ENCODE peak calls at places on chromosomes 2 and 18, in eight cellular contexts. V is A549, Y is stomach, E is MM.1S, B is hepatocyte, W is upper lobe of left lung, K is neural crest cell, U is nephron progenitor cell. J is an unnamed sample.

GRCh38 chr2:205903549-205904129 is 182.3 kb downstream of the INO80D start:
- DNase-seq in K (no peak), V (peak; percentile 29), U (peak; percentile 23), E (peak; percentile 58), W (no peak), B (peak; percentile 59), Y (peak; percentile 46), J (peak; percentile 71)

GRCh38 chr2:113198790-113199612 is 25.2 kb downstream of the PSD4 start:
- DNase-seq in K (peak; percentile 86), V (peak; percentile 61), B (peak; percentile 93), W (peak; percentile 98), U (peak; percentile 92), E (peak; percentile 56), Y (peak; percentile 89), J (peak; percentile 91)

GRCh38 chr2:20649586-20650375 is 1.1 kb downstream of the HS1BP3 start:
- DNase-seq in K (no peak), W (no peak), V (no peak), E (no peak), U (no peak), B (no peak), Y (no peak), J (no peak)

GRCh38 chr18:44682181-44682870 is 1.6 kb downstream of the SETBP1 start:
- DNase-seq in B (peak; percentile 34), E (peak; percentile 68), U (peak; percentile 51), V (no peak), Y (no peak), K (no peak), W (no peak), J (no peak)

GRCh38 chr18:52936931-52937330 is 596.9 kb downstream of the DCC start:
- DNase-seq in V (no peak), W (no peak), E (no peak), B (no peak), K (no peak), U (no peak), Y (no peak), J (no peak)

GRCh38 chr2:44836174-44836573 is 105.3 kb upstream of the SIX3 start:
- DNase-seq in V (no peak), E (no peak), U (no peak), Y (no peak), K (no peak), B (no peak), W (no peak), J (no peak)

GRCh38 chr2:120441744-120442471 is 96.0 kb downstream of the INHBB start:
- DNase-seq in Y (peak; percentile 88), W (peak; percentile 91), B (peak; percentile 76), K (peak; percentile 39), V (no peak), E (no peak), U (peak; percentile 60), J (peak; percentile 59)

GRCh38 chr2:96954490-96954846 is 31.9 kb downstream of the FAM178B start:
- DNase-seq in Y (no peak), E (peak; percentile 42), U (no peak), K (no peak), B (no peak), W (no peak), V (no peak), J (no peak)

GRCh38 chr2:235527806-235528480 is 34.1 kb downstream of the AGAP1 start:
- DNase-seq in Y (no peak), B (no peak), W (no peak), K (no peak), V (no peak), U (no peak), E (no peak), J (no peak)

GRCh38 chr2:127219716-127220090 is 396 bp downstream of the CYP27C1 start:
- DNase-seq in W (peak; percentile 89), Y (no peak), K (peak; percentile 50), U (peak; percentile 76), E (no peak), V (peak; percentile 32), B (peak; percentile 64), J (peak; percentile 59)

GRCh38 chr18:717003-717402 is 4.6 kb upstream of the ENOSF1 start:
- DNase-seq in B (no peak), Y (no peak), K (no peak), V (no peak), U (no peak), W (no peak), E (no peak), J (no peak)

GRCh38 chr2:12918138-12918840 is 201.6 kb downstream of the TRIB2 start:
- DNase-seq in E (no peak), U (no peak), B (no peak), V (no peak), Y (no peak), K (no peak), W (no peak), J (no peak)

GRCh38 chr2:98768765-98769476 is 38.0 kb upstream of the MGAT4A start:
- DNase-seq in E (no peak), B (no peak), V (no peak), W (no peak), U (no peak), K (no peak), Y (no peak), J (no peak)

GRCh38 chr2:45860136-45861106 is 208.9 kb downstream of the PRKCE start:
- DNase-seq in Y (peak; percentile 33), V (no peak), W (no peak), B (peak; percentile 51), E (no peak), K (peak; percentile 36), U (peak; percentile 23), J (no peak)

GRCh38 chr2:20079546-20080115 is 28.2 kb upstream of the LAPTM4A start:
- DNase-seq in V (no peak), E (no peak), B (no peak), W (no peak), U (no peak), Y (no peak), K (no peak), J (no peak)

DNA sequence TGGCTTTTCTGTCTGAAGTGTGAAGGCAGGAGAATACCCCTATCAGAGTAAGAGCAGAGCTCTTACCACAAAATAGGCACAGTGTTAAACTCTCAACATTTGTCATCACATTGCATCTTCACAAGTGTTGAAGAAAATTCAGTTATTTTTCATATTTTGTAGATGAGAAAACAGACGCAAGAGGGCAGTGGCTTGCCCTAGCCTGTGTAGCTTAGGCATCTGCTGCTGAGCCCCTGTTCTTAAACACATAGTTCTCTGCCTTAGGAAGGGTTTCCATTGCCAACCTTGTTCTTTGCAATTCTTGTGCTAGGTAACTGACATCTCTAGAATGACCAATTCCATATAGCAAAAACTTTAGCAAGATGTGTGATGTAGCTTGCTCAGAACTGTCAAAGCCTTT is 112.7 kb upstream of the RMDN2 start:
- DNase-seq in B (no peak), W (no peak), U (no peak), Y (no peak), E (no peak), K (no peak), V (no peak), J (no peak)
- TF ChIP-seq CTCF in B (peak; percentile 13), W (no peak), U (no peak), Y (no peak), E (no peak), K (no peak), V (no peak), J (no peak)

DNA sequence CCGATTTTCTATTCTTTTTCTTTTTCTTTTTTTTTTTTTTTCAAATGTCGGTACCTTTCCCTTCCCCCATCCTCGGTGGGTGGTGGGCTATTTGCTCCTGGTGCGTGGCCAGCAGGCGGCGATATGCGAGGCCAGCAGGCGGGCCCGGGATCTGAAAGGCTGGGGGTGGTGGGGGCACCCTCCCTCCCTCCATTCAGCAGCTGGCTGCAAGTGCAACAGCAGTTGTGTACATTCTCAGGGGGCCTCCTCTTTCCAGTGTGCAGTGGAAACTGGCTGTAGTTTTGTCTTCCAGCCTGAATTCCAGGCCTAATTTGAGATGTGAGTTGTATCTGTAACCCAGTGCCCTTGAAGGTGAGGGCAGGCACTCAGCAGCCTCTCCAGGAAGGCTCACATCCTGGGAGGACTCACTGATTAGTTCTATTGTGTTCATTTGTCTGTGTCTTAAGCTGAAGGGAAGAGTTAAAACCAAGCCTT is 3.1 kb downstream of the MYCN start:
- DNase-seq in W (peak; percentile 65), K (peak; percentile 65), V (peak; percentile 42), B (peak; percentile 80), U (peak; percentile 80), E (no peak), Y (peak; percentile 47), J (peak; percentile 94)
- TF ChIP-seq CTCF in W (no peak), K (peak; percentile 82), V (peak; percentile 32), B (peak; percentile 79), U (peak; percentile 82), E (peak; percentile 36), Y (no peak), J (peak; percentile 89)

DNA sequence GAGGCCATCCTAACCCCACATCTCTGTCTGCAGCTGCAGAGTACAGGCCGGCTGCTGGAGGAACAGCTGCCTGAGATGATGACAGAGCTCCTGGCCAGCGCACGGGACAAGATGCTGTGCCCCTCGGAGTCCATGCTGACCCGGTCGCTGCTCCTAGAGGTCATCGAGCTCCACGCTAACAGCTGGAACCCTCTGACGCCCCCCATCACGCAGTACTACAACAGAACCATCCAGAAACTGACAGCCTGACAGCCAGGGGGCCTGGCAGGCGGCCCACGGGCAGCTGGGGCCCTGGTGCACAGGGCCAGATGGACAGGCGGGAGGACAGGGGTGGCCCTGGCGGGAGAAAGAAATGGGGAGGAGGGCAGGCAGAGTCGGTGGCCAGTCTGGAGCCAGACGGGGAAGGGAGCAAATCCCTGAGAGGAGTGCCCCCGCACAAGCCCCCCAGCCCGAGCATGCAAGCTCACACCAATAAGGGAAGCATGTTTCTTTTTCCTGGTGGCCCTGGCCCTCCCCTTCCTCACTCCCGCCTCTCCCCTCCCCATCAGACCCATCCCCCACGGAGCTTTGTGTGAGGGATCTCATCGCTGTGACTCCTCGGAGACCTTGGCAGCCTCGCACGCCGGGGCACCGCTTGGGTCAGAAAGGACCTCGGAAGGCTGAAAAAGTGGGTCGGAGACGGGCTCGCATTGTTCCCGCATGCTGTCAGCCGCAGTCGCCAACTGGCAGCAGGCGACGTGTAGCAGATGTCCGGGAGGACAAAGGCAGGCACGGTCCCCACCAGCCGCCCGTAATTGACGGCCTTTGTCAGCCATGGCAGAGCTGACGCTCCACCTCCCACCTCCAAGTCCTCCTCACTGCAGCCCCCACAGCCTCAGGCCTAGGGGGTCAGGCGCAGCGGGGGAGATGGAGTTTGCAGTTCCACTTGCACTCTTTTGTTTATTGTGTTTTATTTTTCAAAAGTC is 91.2 kb downstream of the SMAD7 start:
- DNase-seq in E (no peak), W (peak; percentile 85), U (peak; percentile 67), V (no peak), B (no peak), K (peak; percentile 73), Y (no peak), J (peak; percentile 89)
- TF ChIP-seq CTCF in E (no peak), W (no peak), U (no peak), V (no peak), B (no peak), K (no peak), Y (no peak), J (no peak)

DNA sequence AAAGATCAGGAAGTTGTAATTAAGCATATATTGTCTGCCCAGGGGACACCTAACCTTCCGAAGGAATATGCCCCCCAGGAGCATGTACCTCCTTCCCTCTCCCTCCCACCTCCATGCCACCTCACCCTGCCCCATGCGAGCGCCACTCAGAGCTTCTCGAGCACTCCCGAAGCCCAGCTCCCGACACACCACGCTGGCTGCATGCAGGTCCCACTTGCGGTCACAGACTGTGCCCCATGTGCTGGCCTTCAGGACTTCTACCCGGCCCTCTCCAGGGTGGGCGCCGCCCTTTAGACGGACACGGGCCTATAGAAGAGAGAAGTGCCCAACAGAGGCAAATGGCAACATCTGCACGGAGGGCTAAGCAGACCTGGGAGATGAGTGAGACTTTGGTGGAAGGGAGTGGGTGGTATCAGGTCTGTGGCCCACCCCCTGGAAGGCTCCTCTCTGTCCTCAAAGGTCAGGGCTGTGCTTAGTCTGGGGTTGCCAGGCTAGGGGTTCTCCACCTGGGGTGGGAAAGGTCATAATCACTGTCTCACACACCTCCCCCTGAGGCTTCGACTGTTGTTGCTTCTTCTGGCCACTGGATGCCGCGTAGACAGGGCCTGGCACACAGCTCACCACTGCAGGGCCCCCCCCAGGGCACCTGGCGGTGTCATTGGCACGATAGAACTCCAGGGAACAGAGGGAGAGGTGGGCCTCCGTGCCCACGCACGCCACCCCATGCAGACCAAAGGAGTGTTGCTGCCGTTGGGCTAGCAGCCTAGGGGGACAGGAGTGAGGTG is 6.6 kb downstream of the HTRA2 start:
- DNase-seq in U (no peak), K (no peak), E (no peak), Y (no peak), B (no peak), W (peak; percentile 58), V (no peak), J (no peak)
- TF ChIP-seq CTCF in U (no peak), K (no peak), E (no peak), Y (no peak), B (no peak), W (no peak), V (no peak), J (no peak)

J was measured in glutamatergic neuron.